ENCODE peak calls at places on chromosomes 3 and 15, in six cellular contexts. U is effector CD4-positive, alpha-beta T cell; F is hypothalamus; T is mucosa of gallbladder; A is T-helper 2 cell treated with Interferon-gamma antibody and Interleukin-4, amounts not matched to agents 5 μg/mL and 100 μg/mL, for 36 hours; L is epithelial cell of proximal tubule. S is an unnamed sample.

GRCh38 chr15:96285306-96285705 is 45.2 kb upstream of the NR2F2 start:
- DNase-seq in U (no peak), F (no peak), T (peak; percentile 16), A (no peak), L (no peak), S (no peak)

GRCh38 chr3:106589306-106589942 is 720.6 kb upstream of the CBLB start:
- DNase-seq in U (no peak), F (no peak), T (no peak), A (peak; percentile 48), L (no peak), S (no peak)

GRCh38 chr3:65112751-65113300 is 425.0 kb upstream of the ADAMTS9 start:
- DNase-seq in U (no peak), F (no peak), T (no peak), A (no peak), L (no peak), S (no peak)

GRCh38 chr3:184155644-184156521 is 706 bp downstream of the DVL3 start:
- DNase-seq in U (peak; percentile 30), F (peak; percentile 47), T (no peak), A (peak; percentile 49), L (no peak), S (no peak)

GRCh38 chr15:43769584-43770228 is 7.1 kb downstream of the ELL3 start:
- DNase-seq in U (peak; percentile 54), F (no peak), T (peak; percentile 52), A (no peak), L (no peak), S (peak; percentile 45)

GRCh38 chr3:31729082-31729481 is 196.4 kb downstream of the STT3B start:
- DNase-seq in U (no peak), F (no peak), T (no peak), A (no peak), L (no peak), S (no peak)

GRCh38 chr3:53044371-53045106 is 1.3 kb downstream of the SFMBT1 start:
- DNase-seq in U (peak; percentile 11), F (peak; percentile 65), T (no peak), A (peak; percentile 34), L (peak; percentile 19), S (peak; percentile 29)

GRCh38 chr3:195896361-195897080 is 11.8 kb downstream of the TNK2 start:
- DNase-seq in U (no peak), F (peak; percentile 48), T (no peak), A (no peak), L (no peak), S (no peak)

GRCh38 chr3:135155228-135155627 is 360.2 kb downstream of the EPHB1 start:
- DNase-seq in U (no peak), F (no peak), T (no peak), A (no peak), L (no peak), S (no peak)

GRCh38 chr3:115233021-115233420 is 85.9 kb upstream of the ZBTB20 start:
- DNase-seq in U (no peak), F (no peak), T (no peak), A (no peak), L (no peak), S (no peak)

GRCh38 chr3:36540898-36541518 is 160.7 kb downstream of the STAC start:
- DNase-seq in U (no peak), F (no peak), T (no peak), A (no peak), L (peak; percentile 25), S (no peak)

GRCh38 chr15:74917676-74918075 is 11.0 kb upstream of the FAM219B start:
- DNase-seq in U (no peak), F (no peak), T (no peak), A (no peak), L (no peak), S (no peak)

GRCh38 chr3:66554178-66554577 is 53.4 kb upstream of the LRIG1 start:
- DNase-seq in U (no peak), F (no peak), T (no peak), A (no peak), L (no peak), S (no peak)

GRCh38 chr15:50137330-50137761 is 18.3 kb upstream of the ATP8B4 start:
- DNase-seq in U (no peak), F (no peak), T (no peak), A (peak; percentile 82), L (no peak), S (no peak)

S was measured in small intestine.